ENCODE peak calls at places on chromosomes 16 and 17, in four cellular contexts. E, O, A and I are unnamed samples.

GRCh38 chr16:17829826-17830225 is 359.1 kb upstream of the XYLT1 start:
- DNase-seq in A (no peak), E (no peak), O (no peak), I (no peak)

GRCh38 chr16:55120408-55120807 is 189.7 kb downstream of the IRX5 start:
- DNase-seq in E (no peak), A (no peak), O (no peak), I (no peak)

GRCh38 chr17:38333635-38334295 is 10.0 kb downstream of the GPR179 start:
- DNase-seq in O (no peak), A (peak), E (peak), I (peak)

GRCh38 chr17:42518046-42518754 is 17.8 kb upstream of the NAGLU start:
- DNase-seq in A (no peak), E (peak), O (peak), I (peak)

GRCh38 chr17:10471853-10472252 is 2.5 kb upstream of the MYH4 start:
- DNase-seq in E (no peak), O (no peak), A (no peak), I (no peak)

GRCh38 chr16:64993464-64993863 is 128.4 kb downstream of the CDH11 start:
- DNase-seq in O (no peak), A (no peak), E (no peak), I (no peak)

GRCh38 chr16:64627288-64627687 is 494.6 kb downstream of the CDH11 start:
- DNase-seq in A (peak), E (no peak), O (no peak), I (no peak)

GRCh38 chr17:35891273-35891672 is 11.1 kb upstream of the CCL5 start:
- DNase-seq in E (no peak), O (no peak), A (no peak), I (no peak)

GRCh38 chr17:1939979-1940809 is 84.9 kb downstream of the RTN4RL1 start:
- DNase-seq in A (no peak), E (no peak), O (peak), I (no peak)

GRCh38 chr17:71900830-71901229 is 220.0 kb upstream of the SOX9 start:
- DNase-seq in O (no peak), A (no peak), E (no peak), I (no peak)

GRCh38 chr17:28807925-28808641 is 34.5 kb downstream of the FAM222B start:
- DNase-seq in E (no peak), O (peak), A (no peak), I (peak)
- TF ChIP-seq POLR2A in E (no peak), O (no peak), A (no peak), I (no peak)

DNA sequence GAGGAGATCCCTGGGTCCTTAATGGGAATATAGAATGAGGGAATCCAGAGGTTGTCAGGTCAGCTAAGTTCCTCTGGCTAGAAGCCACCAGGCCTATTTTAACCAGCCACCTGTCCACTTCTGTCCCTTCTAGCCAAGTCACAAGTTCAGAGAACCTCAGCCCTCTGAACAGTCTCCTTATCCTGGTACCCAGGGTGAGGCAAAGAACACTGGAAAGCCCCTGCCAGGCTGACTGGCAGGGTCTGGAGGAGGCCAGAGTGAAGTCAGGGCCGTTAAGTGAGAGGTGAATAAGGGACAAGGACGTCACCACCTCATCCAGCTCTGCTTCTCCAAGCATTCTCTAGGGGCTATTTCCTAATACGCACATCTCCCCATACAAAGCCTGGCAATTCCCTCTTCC is 2.7 kb downstream of the CTDNEP1 start:
- DNase-seq in A (no peak), O (no peak), E (no peak), I (no peak)
- TF ChIP-seq POLR2A in A (no peak), O (no peak), E (no peak), I (no peak)

DNA sequence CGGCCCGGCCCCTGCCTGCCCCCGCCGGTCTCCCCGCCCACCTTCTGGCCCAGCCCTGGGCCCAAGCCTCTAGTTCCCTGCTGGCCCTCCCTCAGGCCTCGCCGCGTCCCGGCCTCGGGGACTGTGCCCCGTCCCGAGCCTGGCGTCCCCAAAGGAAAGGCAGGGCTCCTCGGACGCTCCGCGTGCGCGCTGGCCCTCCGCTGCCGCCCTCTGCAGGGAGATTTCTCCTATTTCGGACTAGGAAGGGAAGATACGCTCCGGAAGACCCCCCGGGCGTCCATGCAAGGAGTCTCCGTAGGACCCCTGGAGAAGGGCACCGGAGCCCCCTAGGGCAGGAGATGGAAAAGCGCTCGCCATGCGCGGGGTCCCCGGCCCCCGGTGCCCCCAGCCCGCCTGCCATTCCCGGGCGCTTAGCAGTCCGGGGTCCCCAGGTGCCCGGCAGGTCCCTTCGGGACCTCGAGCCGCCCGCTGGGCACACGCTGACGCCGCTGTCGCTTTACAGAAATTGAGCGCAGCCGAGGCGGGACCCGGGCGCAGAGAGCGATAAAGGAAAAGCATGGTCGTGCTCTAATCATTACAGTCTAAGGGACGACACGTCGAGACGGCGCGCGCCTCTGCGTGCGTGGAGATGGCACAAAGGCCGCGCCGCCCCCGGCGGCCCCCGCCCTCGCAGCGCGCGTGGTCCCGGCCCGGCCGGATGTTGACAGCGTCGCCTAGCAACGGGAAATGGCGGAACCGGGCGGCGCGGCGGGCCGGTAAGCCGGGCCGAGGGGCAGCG is at the start of gene CCDC40:
- DNase-seq in E (peak), O (peak), A (peak), I (peak)
- TF ChIP-seq POLR2A in E (no peak), O (no peak), A (peak), I (peak)

GRCh38 chr16:2771496-2772402 is 5.3 kb downstream of the ELOB start:
- DNase-seq in O (no peak), E (no peak), A (no peak), I (no peak)
- TF ChIP-seq POLR2A in O (no peak), E (no peak), A (peak), I (no peak)

GRCh38 chr17:78117027-78117981 is 11.3 kb downstream of the TMC6 start:
- DNase-seq in E (peak), A (peak), O (no peak), I (no peak)
- TF ChIP-seq POLR2A in E (no peak), A (no peak), O (no peak), I (no peak)

GRCh38 chr16:67462279-67462655 is 18.7 kb downstream of the ATP6V0D1 start:
- DNase-seq in O (no peak), A (no peak), E (no peak), I (no peak)
- TF ChIP-seq POLR2A in O (no peak), A (no peak), E (no peak), I (no peak)

GRCh38 chr17:8187517-8188407 is 2.2 kb downstream of the BORCS6 start:
- DNase-seq in A (peak), E (peak), O (peak), I (peak)
- TF ChIP-seq POLR2A in A (no peak), E (no peak), O (peak), I (no peak)

GRCh38 chr17:50163846-50164696 is 1.7 kb upstream of the SGCA start:
- DNase-seq in O (no peak), E (no peak), A (no peak), I (no peak)

GRCh38 chr17:50161911-50162288 is 3.9 kb upstream of the SGCA start:
- DNase-seq in E (no peak), A (no peak), O (no peak), I (no peak)

GRCh38 chr17:50162466-50163254 is 3.1 kb upstream of the SGCA start:
- DNase-seq in A (no peak), E (no peak), O (no peak), I (no peak)

GRCh38 chr17:50157891-50158290 is 7.4 kb upstream of the PPP1R9B start:
- DNase-seq in A (no peak), O (no peak), E (no peak), I (no peak)

DNA sequence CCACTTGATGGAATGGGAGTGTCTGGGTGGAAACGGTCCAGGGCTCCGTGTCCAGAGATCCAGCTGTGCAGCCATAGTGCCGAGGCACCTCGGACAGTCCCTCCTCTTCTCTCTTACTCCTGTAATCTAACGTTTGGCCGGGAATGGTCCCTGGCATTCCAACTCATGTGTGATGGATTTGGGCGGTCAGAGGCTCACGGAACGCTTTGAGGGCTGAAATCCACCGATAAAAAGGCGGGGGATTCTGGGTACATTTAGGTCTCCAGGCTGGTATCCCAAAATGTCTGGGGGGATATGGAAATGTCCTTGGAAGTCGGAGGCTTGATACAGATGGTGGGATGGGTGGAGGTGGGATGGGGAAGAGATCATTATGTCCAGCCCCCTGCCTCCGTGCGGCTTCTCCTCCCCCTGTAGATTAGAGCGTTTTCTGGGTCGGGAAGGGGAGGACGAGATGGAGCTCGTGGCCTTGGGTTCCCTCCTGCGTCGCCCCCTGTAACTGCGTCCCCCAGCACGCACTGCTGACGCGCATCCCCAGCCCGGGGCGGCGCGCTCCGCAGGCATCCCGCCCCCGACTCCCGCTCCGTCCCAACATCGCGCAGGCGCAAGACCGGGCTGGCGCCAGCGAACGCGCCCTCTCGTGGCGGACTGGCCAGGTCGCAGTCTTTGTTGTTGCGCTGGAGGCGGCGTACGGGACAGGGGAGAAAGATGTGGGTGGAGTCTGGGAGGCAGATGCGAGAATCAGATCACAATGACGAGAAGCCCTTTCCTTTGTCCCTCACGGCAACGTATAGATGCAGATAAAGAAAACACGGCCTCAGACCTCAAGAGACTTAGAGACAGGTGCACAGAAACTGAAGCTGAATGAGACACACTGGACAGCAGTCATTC is 4.5 kb upstream of the SGCA start:
- DNase-seq in E (peak), A (peak), O (peak), I (peak)
- TF ChIP-seq POLR2A in E (no peak), A (peak), O (no peak), I (peak)

DNA sequence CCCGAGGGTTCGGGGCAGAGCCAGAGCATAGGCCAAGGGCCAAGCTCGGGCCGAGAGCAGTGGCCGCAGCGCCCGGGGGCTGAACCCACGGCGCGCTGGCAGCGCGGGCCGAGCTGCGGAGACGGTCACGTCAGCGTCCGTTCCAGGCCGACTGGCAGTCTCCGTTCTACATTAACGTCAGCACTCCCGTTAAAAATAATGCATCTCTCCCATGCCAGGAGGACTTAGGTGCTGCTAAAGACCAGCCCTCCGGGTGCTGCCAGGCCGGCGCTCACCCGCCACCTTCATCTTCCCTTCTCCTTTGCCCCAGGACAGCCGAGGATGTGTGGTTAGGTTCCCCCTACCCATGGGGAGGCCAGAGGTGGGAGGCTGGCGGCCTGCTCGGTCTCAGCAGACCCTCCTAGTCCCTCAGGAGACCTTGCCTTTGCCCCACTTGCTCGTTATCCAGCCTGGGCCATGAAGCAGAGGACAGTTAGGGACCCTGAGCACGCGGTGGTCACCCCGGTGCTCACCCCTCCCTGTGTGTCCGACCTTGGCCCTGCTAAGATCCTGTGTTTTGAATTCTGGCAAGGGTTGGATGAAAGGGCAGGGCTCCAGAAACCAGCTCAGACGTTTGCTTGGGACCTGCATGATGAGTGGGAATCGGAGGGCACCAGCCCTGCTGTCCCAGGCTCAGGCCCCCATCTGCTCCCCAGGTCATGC is 570 bp downstream of the MPG start:
- DNase-seq in O (peak), A (no peak), E (no peak), I (peak)
- TF ChIP-seq POLR2A in O (no peak), A (no peak), E (no peak), I (peak)